ENCODE peak calls at places on chromosomes 16 and 17, in six cellular contexts. G is lung, T is AG09309, U is left ventricle myocardium inferior, P is AG04450, A is Peyer's patch. B is an unnamed sample.

GRCh38 chr17:41650794-41651624 is 26.6 kb upstream of the KRT17 start:
- DNase-seq in G (no peak), T (no peak), U (no peak), P (no peak), A (peak), B (no peak)

GRCh38 chr16:23967775-23968571 is 132.2 kb downstream of the PRKCB start:
- DNase-seq in G (no peak), P (no peak), T (no peak), A (no peak), U (no peak), B (no peak)

GRCh38 chr16:29705030-29705429 is 26.1 kb downstream of the QPRT start:
- DNase-seq in U (no peak), P (no peak), T (no peak), A (no peak), G (no peak), B (no peak)

GRCh38 chr17:66302761-66303626 is 581 bp downstream of the PRKCA start:
- DNase-seq in T (no peak), A (peak), G (peak), U (peak), P (no peak), B (no peak)

GRCh38 chr17:55769625-55770000 is 18.8 kb downstream of the PCTP start:
- DNase-seq in P (peak), U (no peak), T (peak), A (no peak), G (no peak), B (peak)

GRCh38 chr17:4706121-4706520 is 2.2 kb upstream of the PELP1 start:
- DNase-seq in A (no peak), T (no peak), U (no peak), G (no peak), P (no peak), B (no peak)

GRCh38 chr17:61088556-61088955 is 311.1 kb upstream of the TBX2 start:
- DNase-seq in U (no peak), T (no peak), P (no peak), G (no peak), A (no peak), B (no peak)

GRCh38 chr16:67068212-67068753 is 39.3 kb downstream of the CBFB start:
- DNase-seq in A (no peak), U (no peak), T (no peak), G (no peak), P (no peak), B (no peak)

GRCh38 chr17:14372905-14373559 is 72.2 kb downstream of the HS3ST3B1 start:
- DNase-seq in U (no peak), G (no peak), T (no peak), P (no peak), A (no peak), B (no peak)

GRCh38 chr16:12290868-12291267 is 314.3 kb downstream of the SNX29 start:
- DNase-seq in T (no peak), U (no peak), A (no peak), G (no peak), P (no peak), B (no peak)

GRCh38 chr16:12291989-12292759 is 315.6 kb downstream of the SNX29 start:
- DNase-seq in U (no peak), G (no peak), A (no peak), T (no peak), P (no peak), B (no peak)

GRCh38 chr16:12288537-12289174 is 312.1 kb downstream of the SNX29 start:
- DNase-seq in G (no peak), P (no peak), T (no peak), A (no peak), U (no peak), B (no peak)

GRCh38 chr16:12289175-12290063 is 312.9 kb downstream of the SNX29 start:
- DNase-seq in U (no peak), G (peak), P (no peak), A (peak), T (no peak), B (no peak)

DNA sequence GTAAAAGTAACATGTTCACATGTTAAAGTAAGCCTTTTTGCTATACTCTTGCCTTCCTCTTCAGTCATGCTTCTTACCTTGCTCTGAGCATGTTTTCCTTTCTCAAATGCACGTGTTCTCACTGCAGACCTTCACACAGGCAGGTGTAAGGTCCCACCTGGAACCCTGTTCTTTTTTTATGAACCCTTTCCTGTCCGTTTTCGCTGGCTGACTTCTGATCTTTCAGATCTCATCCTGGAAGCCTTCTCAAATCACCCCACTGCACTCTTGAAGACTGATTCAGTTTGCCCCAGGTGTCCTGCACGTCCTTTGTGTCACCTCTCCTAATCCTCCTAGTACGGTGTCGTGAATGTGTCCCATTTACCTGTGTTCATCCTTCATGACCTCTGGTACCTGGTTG is 313.6 kb downstream of the SNX29 start:
- DNase-seq in A (no peak), G (no peak), U (no peak), P (no peak), T (no peak), B (no peak)
- H3K4me3 ChIP-seq in A (no peak), G (no peak), U (no peak), P (no peak), T (no peak), B (no peak)

GRCh38 chr17:71107136-71107535 is 937.8 kb downstream of the KCNJ2 start:
- DNase-seq in U (no peak), T (no peak), P (no peak), G (no peak), A (no peak), B (no peak)

GRCh38 chr17:71109697-71110096 is 940.4 kb downstream of the KCNJ2 start:
- DNase-seq in P (no peak), G (no peak), T (no peak), A (no peak), U (no peak), B (no peak)

GRCh38 chr17:71111460-71111859 is 942.1 kb downstream of the KCNJ2 start:
- DNase-seq in A (no peak), U (no peak), P (no peak), T (no peak), G (no peak), B (no peak)

GRCh38 chr17:71111945-71112344 is 942.6 kb downstream of the KCNJ2 start:
- DNase-seq in G (no peak), U (no peak), A (no peak), P (no peak), T (no peak), B (no peak)

DNA sequence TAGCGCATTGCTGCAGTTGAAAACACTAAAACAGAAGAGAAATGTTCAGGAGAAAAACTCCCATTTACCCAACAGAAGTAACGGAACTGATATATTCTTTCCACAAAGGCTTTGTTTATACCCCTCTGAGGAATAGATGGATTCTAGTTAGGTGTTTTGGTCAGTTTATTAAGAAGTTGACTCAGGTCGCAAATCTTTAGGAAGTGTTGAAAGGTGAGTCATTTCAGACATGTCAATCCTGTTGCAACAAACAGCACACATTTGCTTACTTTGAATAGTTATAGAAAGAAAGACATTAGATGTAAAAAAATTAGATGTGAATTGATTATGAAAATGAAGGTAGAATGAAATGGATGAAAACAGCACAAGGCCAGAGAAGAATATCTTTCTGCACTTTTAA is 941.0 kb downstream of the KCNJ2 start:
- DNase-seq in T (no peak), P (no peak), A (no peak), U (no peak), G (no peak), B (no peak)
- TF ChIP-seq CTCF in T (no peak), P (no peak), A (no peak), U (no peak), G (no peak), B (no peak)

GRCh38 chr17:7330099-7331015 is 1.2 kb upstream of the NEURL4 start:
- DNase-seq in U (peak), G (peak), P (no peak), A (peak), T (no peak), B (no peak)
- H3K4me3 ChIP-seq in U (peak), G (peak), P (peak), A (peak), T (peak), B (peak)

GRCh38 chr16:88487920-88488842 is 35.1 kb downstream of the ZFPM1 start:
- DNase-seq in P (no peak), U (no peak), G (no peak), T (no peak), A (peak), B (no peak)
- TF ChIP-seq CTCF in P (no peak), U (no peak), G (no peak), T (no peak), A (peak), B (no peak)

B was measured in AG04449.